ENCODE peak calls at places on chromosomes 16 and 17, in ten cellular contexts. M, G, B, K, A, P, I, T, L and F are unnamed samples.

GRCh38 chr17:58913552-58913951 is 157.9 kb downstream of the PPM1E start:
- DNase-seq in M (no peak), G (no peak), B (no peak), K (no peak), A (no peak), P (no peak), I (no peak), T (no peak), L (no peak), F (peak; percentile 69)

GRCh38 chr17:8209909-8210760 is at the start of gene AURKB:
- DNase-seq in M (peak; percentile 81), G (no peak), B (peak; percentile 94), K (peak; percentile 98), A (peak; percentile 97), P (peak; percentile 78), I (peak; percentile 95), T (peak; percentile 86), L (peak; percentile 97), F (peak; percentile 97)

GRCh38 chr16:83899272-83899897 is 470 bp downstream of the MLYCD start:
- DNase-seq in M (peak; percentile 27), G (no peak), B (no peak), K (peak; percentile 58), A (peak; percentile 68), P (no peak), I (peak; percentile 43), T (peak; percentile 4), L (peak; percentile 72), F (peak; percentile 63)

GRCh38 chr17:47694818-47695663 is 1.1 kb downstream of the TBKBP1 start:
- DNase-seq in M (peak; percentile 51), G (no peak), B (no peak), K (peak; percentile 43), A (peak; percentile 60), P (peak; percentile 35), I (peak; percentile 17), T (no peak), L (peak; percentile 84), F (peak; percentile 41)

GRCh38 chr17:50956409-50956749 is 90.2 kb upstream of the TOB1 start:
- DNase-seq in M (no peak), G (no peak), B (no peak), K (no peak), A (no peak), P (no peak), I (no peak), T (no peak), L (no peak), F (no peak)

GRCh38 chr16:78505544-78506371 is 406.3 kb downstream of the WWOX start:
- DNase-seq in M (no peak), G (no peak), B (no peak), K (no peak), A (no peak), P (no peak), I (no peak), T (no peak), L (peak; percentile 84), F (no peak)

GRCh38 chr17:81523139-81524062 is 4.8 kb upstream of the FSCN2 start:
- DNase-seq in M (no peak), G (no peak), B (no peak), K (no peak), A (no peak), P (peak; percentile 88), I (no peak), T (no peak), L (no peak), F (no peak)

GRCh38 chr17:57699751-57700186 is 45.3 kb downstream of the CCDC182 start:
- DNase-seq in M (no peak), G (no peak), B (no peak), K (no peak), A (no peak), P (no peak), I (no peak), T (no peak), L (no peak), F (no peak)

GRCh38 chr17:20271016-20271610 is 196.2 kb downstream of the LGALS9B start:
- DNase-seq in M (no peak), G (no peak), B (no peak), K (no peak), A (no peak), P (no peak), I (no peak), T (no peak), L (no peak), F (no peak)

GRCh38 chr17:79006794-79007503 is 2.6 kb downstream of the CANT1 start:
- DNase-seq in M (no peak), G (no peak), B (no peak), K (no peak), A (no peak), P (no peak), I (no peak), T (no peak), L (no peak), F (no peak)